ENCODE peak calls at places on chromosomes 2 and 18, in five cellular contexts. One of them, this sample, is unnamed.

GRCh38 chr2:238586931-238587775 is 160.4 kb downstream of the ASB1 start:
- DNase-seq in breast epithelium: peak; percentile 42
- DNase-seq in uterus: no peak
- DNase-seq in pancreas: no peak
- DNase-seq in body of pancreas: no peak
- DNase-seq in this sample: no peak

GRCh38 chr2:119180891-119181290 is 22.3 kb upstream of the C1QL2 start:
- DNase-seq in uterus: no peak
- DNase-seq in breast epithelium: no peak
- DNase-seq in pancreas: no peak
- DNase-seq in body of pancreas: no peak
- DNase-seq in this sample: no peak

GRCh38 chr2:97708608-97709007 is 4.8 kb upstream of the ZAP70 start:
- DNase-seq in body of pancreas: no peak
- DNase-seq in uterus: no peak
- DNase-seq in pancreas: peak; percentile 12
- DNase-seq in breast epithelium: no peak
- DNase-seq in this sample: no peak

GRCh38 chr18:11849279-11849678 is 1.9 kb upstream of the CHMP1B start:
- DNase-seq in uterus: no peak
- DNase-seq in pancreas: no peak
- DNase-seq in breast epithelium: no peak
- DNase-seq in body of pancreas: no peak
- DNase-seq in this sample: no peak

GRCh38 chr18:74623047-74623816 is 25.6 kb downstream of the ZNF407 start:
- DNase-seq in breast epithelium: no peak
- DNase-seq in uterus: no peak
- DNase-seq in body of pancreas: no peak
- DNase-seq in pancreas: no peak
- DNase-seq in this sample: no peak

GRCh38 chr18:72407048-72407447 is 137.1 kb downstream of the CBLN2 start:
- DNase-seq in pancreas: no peak
- DNase-seq in body of pancreas: no peak
- DNase-seq in breast epithelium: no peak
- DNase-seq in uterus: no peak
- DNase-seq in this sample: no peak

GRCh38 chr2:78202986-78203670 is 681.0 kb upstream of the LRRTM4 start:
- DNase-seq in breast epithelium: no peak
- DNase-seq in body of pancreas: no peak
- DNase-seq in uterus: no peak
- DNase-seq in pancreas: no peak
- DNase-seq in this sample: no peak

GRCh38 chr18:470661-471501 is 29.6 kb downstream of the COLEC12 start:
- DNase-seq in uterus: no peak
- DNase-seq in breast epithelium: no peak
- DNase-seq in pancreas: no peak
- DNase-seq in body of pancreas: no peak
- DNase-seq in this sample: no peak

GRCh38 chr2:217707116-217707742 is 295.6 kb downstream of the TNS1 start:
- DNase-seq in pancreas: no peak
- DNase-seq in body of pancreas: no peak
- DNase-seq in uterus: peak; percentile 55
- DNase-seq in breast epithelium: peak; percentile 82
- DNase-seq in this sample: no peak

GRCh38 chr2:3608373-3609278 is 13.7 kb downstream of the COLEC11 start:
- DNase-seq in breast epithelium: no peak
- DNase-seq in body of pancreas: no peak
- DNase-seq in pancreas: no peak
- DNase-seq in uterus: no peak
- DNase-seq in this sample: no peak

GRCh38 chr2:232502901-232503791 is 15.5 kb upstream of the ECEL1 start:
- DNase-seq in uterus: no peak
- DNase-seq in breast epithelium: no peak
- DNase-seq in body of pancreas: peak; percentile 27
- DNase-seq in pancreas: no peak
- DNase-seq in this sample: no peak

GRCh38 chr2:187098154-187098553 is 249.2 kb upstream of the ZSWIM2 start:
- DNase-seq in breast epithelium: no peak
- DNase-seq in uterus: no peak
- DNase-seq in body of pancreas: no peak
- DNase-seq in pancreas: no peak
- DNase-seq in this sample: no peak

GRCh38 chr2:197128126-197128525 is 182.5 kb downstream of the ANKRD44 start:
- DNase-seq in uterus: no peak
- DNase-seq in breast epithelium: no peak
- DNase-seq in body of pancreas: no peak
- DNase-seq in pancreas: no peak
- DNase-seq in this sample: no peak

GRCh38 chr2:174753038-174753633 is 11.1 kb downstream of the CHRNA1 start:
- DNase-seq in body of pancreas: no peak
- DNase-seq in pancreas: no peak
- DNase-seq in breast epithelium: no peak
- DNase-seq in uterus: no peak
- DNase-seq in this sample: no peak

GRCh38 chr2:28583899-28584553 is 88.2 kb downstream of the PLB1 start:
- DNase-seq in breast epithelium: no peak
- DNase-seq in uterus: peak; percentile 91
- DNase-seq in pancreas: no peak
- DNase-seq in body of pancreas: peak; percentile 73
- DNase-seq in this sample: peak; percentile 22

GRCh38 chr18:34864836-34865497 is 154.9 kb downstream of the DTNA start:
- DNase-seq in uterus: no peak
- DNase-seq in body of pancreas: no peak
- DNase-seq in breast epithelium: no peak
- DNase-seq in pancreas: no peak
- DNase-seq in this sample: no peak

GRCh38 chr2:110867078-110867477 is 134.7 kb downstream of the ACOXL start:
- DNase-seq in body of pancreas: no peak
- DNase-seq in uterus: no peak
- DNase-seq in breast epithelium: no peak
- DNase-seq in pancreas: no peak
- DNase-seq in this sample: no peak

GRCh38 chr2:181962142-181962541 is 23.5 kb upstream of the PPP1R1C start:
- DNase-seq in breast epithelium: no peak
- DNase-seq in body of pancreas: no peak
- DNase-seq in uterus: no peak
- DNase-seq in pancreas: no peak
- DNase-seq in this sample: no peak

GRCh38 chr18:67475673-67476072 is 40.8 kb downstream of the DSEL start:
- DNase-seq in body of pancreas: no peak
- DNase-seq in uterus: no peak
- DNase-seq in pancreas: no peak
- DNase-seq in breast epithelium: no peak
- DNase-seq in this sample: no peak

GRCh38 chr2:100412866-100413265 is 4.6 kb downstream of the CHST10 start:
- DNase-seq in breast epithelium: no peak
- DNase-seq in uterus: no peak
- DNase-seq in body of pancreas: no peak
- DNase-seq in pancreas: no peak
- DNase-seq in this sample: no peak
- H3K4me1 ChIP-seq in breast epithelium: no peaks in the 10 kb centered on the region
- H3K4me1 ChIP-seq in uterus: peaks cover 6% of the 10 kb centered on the region
- H3K4me1 ChIP-seq in body of pancreas: peaks cover 13% of the 10 kb centered on the region
- H3K4me1 ChIP-seq in pancreas: peaks cover 4% of the 10 kb centered on the region
- H3K4me1 ChIP-seq in this sample: no peaks in the 10 kb centered on the region

GRCh38 chr18:25915907-25916306 is 174.5 kb downstream of the SS18 start:
- DNase-seq in pancreas: no peak
- DNase-seq in breast epithelium: no peak
- DNase-seq in uterus: no peak
- DNase-seq in body of pancreas: no peak
- DNase-seq in this sample: no peak
- TF ChIP-seq CTCF in pancreas: no peak
- TF ChIP-seq CTCF in breast epithelium: no peak
- TF ChIP-seq CTCF in uterus: no peak
- TF ChIP-seq CTCF in body of pancreas: no peak
- TF ChIP-seq CTCF in this sample: no peak

GRCh38 chr2:236215196-236215595 is 47.0 kb upstream of the GBX2 start:
- DNase-seq in breast epithelium: no peak
- DNase-seq in body of pancreas: no peak
- DNase-seq in pancreas: no peak
- DNase-seq in uterus: no peak
- DNase-seq in this sample: no peak
- H3K27me3 ChIP-seq in breast epithelium: peaks cover 42% of the 10 kb centered on the region
- H3K27me3 ChIP-seq in body of pancreas: no peaks in the 10 kb centered on the region
- H3K27me3 ChIP-seq in pancreas: no peaks in the 10 kb centered on the region
- H3K27me3 ChIP-seq in uterus: no peaks in the 10 kb centered on the region
- H3K27me3 ChIP-seq in this sample: no peaks in the 10 kb centered on the region

DNA sequence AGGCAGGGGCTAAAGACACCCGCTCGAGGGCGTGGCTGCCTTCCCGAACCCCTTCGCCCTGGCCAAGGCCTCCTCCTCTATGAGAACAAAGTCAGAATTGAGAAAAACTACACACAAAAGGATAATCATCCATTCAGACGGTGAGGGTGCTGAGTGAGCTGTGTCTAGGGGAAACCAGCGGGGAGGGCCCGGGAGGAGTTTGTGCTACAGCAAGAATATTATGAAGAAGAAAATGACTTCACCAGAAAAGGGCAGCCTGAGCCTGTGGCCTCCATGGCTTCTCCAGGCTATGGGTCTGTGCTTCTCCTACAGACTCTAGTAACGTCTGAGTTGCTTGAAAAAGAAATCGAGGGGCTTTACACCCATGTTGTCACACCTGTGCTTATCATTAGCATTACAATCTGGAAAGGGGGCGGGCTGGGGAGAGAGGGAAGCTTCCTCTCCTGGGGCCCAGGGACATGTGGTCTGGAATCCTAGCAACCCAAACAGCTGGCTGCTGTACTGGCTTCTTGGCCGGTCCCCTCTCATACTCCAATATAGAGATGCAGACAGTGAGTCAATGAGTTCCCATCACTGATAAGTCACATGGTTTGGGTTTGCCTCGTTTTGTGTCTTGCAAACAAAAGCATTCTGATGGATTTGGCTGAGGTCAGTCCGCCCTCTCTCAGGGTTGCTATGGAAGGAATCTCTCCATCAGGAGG is 52.0 kb upstream of the ARL4C start:
- DNase-seq in uterus: no peak
- DNase-seq in body of pancreas: no peak
- DNase-seq in breast epithelium: no peak
- DNase-seq in pancreas: no peak
- DNase-seq in this sample: no peak
- H3K4me1 ChIP-seq in uterus: no peaks in the 10 kb centered on the region
- H3K4me1 ChIP-seq in body of pancreas: peaks cover 6% of the 10 kb centered on the region
- H3K4me1 ChIP-seq in breast epithelium: no peaks in the 10 kb centered on the region
- H3K4me1 ChIP-seq in pancreas: no peaks in the 10 kb centered on the region
- H3K4me1 ChIP-seq in this sample: no peaks in the 10 kb centered on the region

GRCh38 chr18:54555996-54556395 is 35.0 kb upstream of the DYNAP start:
- DNase-seq in uterus: no peak
- DNase-seq in pancreas: no peak
- DNase-seq in body of pancreas: no peak
- DNase-seq in breast epithelium: no peak
- DNase-seq in this sample: no peak

GRCh38 chr18:54561864-54562263 is 29.2 kb upstream of the DYNAP start:
- DNase-seq in body of pancreas: no peak
- DNase-seq in breast epithelium: no peak
- DNase-seq in pancreas: no peak
- DNase-seq in uterus: no peak
- DNase-seq in this sample: no peak

GRCh38 chr18:54557958-54558357 is 33.1 kb upstream of the DYNAP start:
- DNase-seq in uterus: no peak
- DNase-seq in pancreas: no peak
- DNase-seq in body of pancreas: no peak
- DNase-seq in breast epithelium: no peak
- DNase-seq in this sample: no peak

GRCh38 chr18:54558609-54559585 is 32.1 kb upstream of the DYNAP start:
- DNase-seq in pancreas: no peak
- DNase-seq in body of pancreas: peak; percentile 28
- DNase-seq in uterus: no peak
- DNase-seq in breast epithelium: no peak
- DNase-seq in this sample: no peak
- TF ChIP-seq CTCF in pancreas: peak; percentile 70
- TF ChIP-seq CTCF in body of pancreas: peak; percentile 65
- TF ChIP-seq CTCF in uterus: no peak
- TF ChIP-seq CTCF in breast epithelium: peak; percentile 53
- TF ChIP-seq CTCF in this sample: peak; percentile 44

DNA sequence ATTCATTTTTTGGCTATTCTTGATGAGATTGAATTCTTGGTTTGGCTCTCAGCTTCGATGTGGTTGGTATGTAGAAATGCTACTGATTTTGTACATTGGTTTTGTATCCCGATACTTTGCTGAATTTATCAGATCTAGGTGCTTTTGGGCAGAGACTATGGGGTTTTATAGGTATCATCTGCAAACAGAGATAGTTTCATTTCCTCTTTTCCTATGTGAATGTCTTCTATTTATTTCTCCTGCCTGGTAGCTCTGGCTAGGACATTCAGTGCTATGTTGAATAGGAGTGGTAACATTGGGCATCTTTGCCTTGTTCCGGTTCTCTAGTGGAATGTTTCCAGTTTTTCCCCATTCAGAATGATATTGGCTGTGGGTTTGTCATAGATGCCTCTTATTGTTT is 5.5 kb upstream of the TACR1 start:
- DNase-seq in breast epithelium: no peak
- DNase-seq in body of pancreas: no peak
- DNase-seq in uterus: no peak
- DNase-seq in pancreas: no peak
- DNase-seq in this sample: no peak
- H3K27me3 ChIP-seq in breast epithelium: no peaks in the 10 kb centered on the region
- H3K27me3 ChIP-seq in body of pancreas: no peaks in the 10 kb centered on the region
- H3K27me3 ChIP-seq in uterus: no peaks in the 10 kb centered on the region
- H3K27me3 ChIP-seq in pancreas: no peaks in the 10 kb centered on the region
- H3K27me3 ChIP-seq in this sample: peaks cover 4% of the 10 kb centered on the region

DNA sequence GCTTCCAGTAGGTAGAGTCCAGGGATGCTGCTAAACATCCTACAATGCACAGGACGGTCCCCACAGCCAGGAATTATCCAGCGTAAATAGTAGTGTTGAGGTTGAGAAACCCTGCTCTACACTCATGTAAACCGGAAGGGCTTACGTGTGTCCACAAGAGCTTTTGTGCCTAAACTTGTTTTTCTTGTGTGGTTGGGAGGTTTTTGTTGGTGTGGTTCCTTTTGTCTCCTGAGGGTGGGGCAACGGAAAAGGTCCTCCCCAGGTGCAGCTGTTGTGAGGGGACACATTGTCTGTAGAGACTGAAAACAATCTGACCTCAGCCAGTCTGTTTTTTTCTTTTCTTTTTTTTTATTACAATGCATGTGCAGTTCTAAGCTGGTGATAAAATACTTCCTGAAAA is 72.7 kb upstream of the MGAT5 start:
- DNase-seq in breast epithelium: no peak
- DNase-seq in body of pancreas: no peak
- DNase-seq in uterus: no peak
- DNase-seq in pancreas: no peak
- DNase-seq in this sample: no peak
- H3K4me1 ChIP-seq in breast epithelium: peaks cover 4% of the 10 kb centered on the region
- H3K4me1 ChIP-seq in body of pancreas: peaks cover 26% of the 10 kb centered on the region
- H3K4me1 ChIP-seq in uterus: no peaks in the 10 kb centered on the region
- H3K4me1 ChIP-seq in pancreas: peaks cover 24% of the 10 kb centered on the region
- H3K4me1 ChIP-seq in this sample: no peaks in the 10 kb centered on the region

This sample was measured in Caco-2.